ENCODE peak calls at places on chromosome 13, in four cellular contexts. One of them, this sample, is unnamed.
A peak's percentile ranks its signal among the peaks of the same experiment; 100 is the strongest.

GRCh38 chr13:110711778-110712070 is 1.8 kb upstream of the ING1 start:
- DNase-seq in HepG2: peak; percentile 39
- DNase-seq in K562: no peak
- DNase-seq in GM12878: no peak
- DNase-seq in this sample: no peak

GRCh38 chr13:102487330-102487729 is 85.5 kb upstream of the FGF14 start:
- DNase-seq in HepG2: no peak
- DNase-seq in K562: no peak
- DNase-seq in GM12878: no peak
- DNase-seq in this sample: no peak

GRCh38 chr13:114113961-114114360 is 18.5 kb downstream of the RASA3 start:
- DNase-seq in HepG2: no peak
- DNase-seq in K562: no peak
- DNase-seq in GM12878: no peak
- DNase-seq in this sample: no peak

GRCh38 chr13:114338959-114339358 is 24.7 kb downstream of the CHAMP1 start:
- DNase-seq in HepG2: no peak
- DNase-seq in K562: no peak
- DNase-seq in GM12878: no peak
- DNase-seq in this sample: no peak

GRCh38 chr13:23330356-23330755 is 103.1 kb downstream of the SACS start:
- DNase-seq in HepG2: no peak
- DNase-seq in K562: no peak
- DNase-seq in GM12878: no peak
- DNase-seq in this sample: no peak

GRCh38 chr13:46553886-46554855 is 1.2 kb downstream of the LRCH1 start:
- DNase-seq in HepG2: peak; percentile 86
- DNase-seq in K562: peak; percentile 50
- DNase-seq in GM12878: no peak
- DNase-seq in this sample: peak; percentile 48

GRCh38 chr13:30466841-30467252 is 1.1 kb upstream of the HMGB1 start:
- DNase-seq in HepG2: no peak
- DNase-seq in K562: no peak
- DNase-seq in GM12878: no peak
- DNase-seq in this sample: no peak

GRCh38 chr13:111518161-111518791 is 197.8 kb downstream of the TEX29 start:
- DNase-seq in HepG2: no peak
- DNase-seq in K562: no peak
- DNase-seq in GM12878: no peak
- DNase-seq in this sample: no peak

GRCh38 chr13:43874512-43875092 is 4.9 kb downstream of the CCDC122 start:
- DNase-seq in HepG2: no peak
- DNase-seq in K562: peak; percentile 6
- DNase-seq in GM12878: no peak
- DNase-seq in this sample: no peak

GRCh38 chr13:102286326-102286725 is 115.5 kb downstream of the FGF14 start:
- DNase-seq in HepG2: peak; percentile 53
- DNase-seq in K562: no peak
- DNase-seq in GM12878: no peak
- DNase-seq in this sample: no peak

GRCh38 chr13:33606692-33607091 is 211.3 kb upstream of the RFC3 start:
- DNase-seq in HepG2: no peak
- DNase-seq in K562: no peak
- DNase-seq in GM12878: no peak
- DNase-seq in this sample: peak; percentile 23

GRCh38 chr13:30830638-30830965 is 75.5 kb upstream of the MEDAG start:
- DNase-seq in HepG2: no peak
- DNase-seq in K562: no peak
- DNase-seq in GM12878: no peak
- DNase-seq in this sample: no peak

GRCh38 chr13:97627566-97627965 is 193.6 kb downstream of the RAP2A start:
- DNase-seq in HepG2: peak; percentile 50
- DNase-seq in K562: peak; percentile 19
- DNase-seq in GM12878: no peak
- DNase-seq in this sample: peak; percentile 26

GRCh38 chr13:62583466-62583865 is 1167.8 kb upstream of the PCDH20 start:
- DNase-seq in HepG2: no peak
- DNase-seq in K562: no peak
- DNase-seq in GM12878: no peak
- DNase-seq in this sample: no peak

GRCh38 chr13:46295531-46296464 is 84.1 kb downstream of the LRRC63 start:
- DNase-seq in HepG2: no peak
- DNase-seq in K562: no peak
- DNase-seq in GM12878: peak; percentile 28
- DNase-seq in this sample: no peak

GRCh38 chr13:96533408-96533807 is 443.5 kb downstream of the HS6ST3 start:
- DNase-seq in HepG2: no peak
- DNase-seq in K562: no peak
- DNase-seq in GM12878: no peak
- DNase-seq in this sample: no peak

GRCh38 chr13:101628900-101629299 is 176.4 kb downstream of the ITGBL1 start:
- DNase-seq in HepG2: no peak
- DNase-seq in K562: no peak
- DNase-seq in GM12878: no peak
- DNase-seq in this sample: no peak

GRCh38 chr13:110183925-110184324 is 123.0 kb downstream of the COL4A1 start:
- DNase-seq in HepG2: no peak
- DNase-seq in K562: no peak
- DNase-seq in GM12878: no peak
- DNase-seq in this sample: no peak

GRCh38 chr13:45503658-45504057 is 38.9 kb downstream of the COG3 start:
- DNase-seq in HepG2: no peak
- DNase-seq in K562: no peak
- DNase-seq in GM12878: no peak
- DNase-seq in this sample: no peak

GRCh38 chr13:93296584-93296983 is 70.0 kb downstream of the GPC6 start:
- DNase-seq in HepG2: no peak
- DNase-seq in K562: peak; percentile 24
- DNase-seq in GM12878: no peak
- DNase-seq in this sample: no peak

GRCh38 chr13:101425156-101425471 is 8.8 kb upstream of the NALCN start:
- DNase-seq in HepG2: no peak
- DNase-seq in K562: no peak
- DNase-seq in GM12878: no peak
- DNase-seq in this sample: no peak

GRCh38 chr13:109208522-109208921 is 577.9 kb downstream of the IRS2 start:
- DNase-seq in HepG2: no peak
- DNase-seq in K562: no peak
- DNase-seq in GM12878: no peak
- DNase-seq in this sample: no peak

GRCh38 chr13:83153833-83154232 is 728.4 kb downstream of the SLITRK1 start:
- DNase-seq in HepG2: no peak
- DNase-seq in K562: no peak
- DNase-seq in GM12878: no peak
- DNase-seq in this sample: no peak
- TF ChIP-seq NR2C2 in HepG2: no peak
- TF ChIP-seq NR2C2 in K562: no peak
- TF ChIP-seq NR2C2 in GM12878: no peak
- TF ChIP-seq NR2C2 in this sample: no peak

GRCh38 chr13:70370924-70371323 is 262.7 kb upstream of the KLHL1 start:
- DNase-seq in HepG2: no peak
- DNase-seq in K562: no peak
- DNase-seq in GM12878: no peak
- DNase-seq in this sample: no peak
- TF ChIP-seq USF2 in HepG2: no peak
- TF ChIP-seq USF2 in K562: no peak
- TF ChIP-seq USF2 in GM12878: no peak
- TF ChIP-seq USF2 in this sample: no peak

GRCh38 chr13:32117696-32118095 is 86.1 kb downstream of the FRY start:
- DNase-seq in HepG2: no peak
- DNase-seq in K562: no peak
- DNase-seq in GM12878: no peak
- DNase-seq in this sample: no peak
- TF ChIP-seq NR2C2 in HepG2: no peak
- TF ChIP-seq NR2C2 in K562: no peak
- TF ChIP-seq NR2C2 in GM12878: no peak
- TF ChIP-seq NR2C2 in this sample: no peak

GRCh38 chr13:80530902-80531301 is 190.0 kb upstream of the SPRY2 start:
- DNase-seq in HepG2: no peak
- DNase-seq in K562: peak; percentile 6
- DNase-seq in GM12878: no peak
- DNase-seq in this sample: no peak
- TF ChIP-seq USF2 in HepG2: no peak
- TF ChIP-seq USF2 in K562: no peak
- TF ChIP-seq USF2 in GM12878: no peak
- TF ChIP-seq USF2 in this sample: no peak

GRCh38 chr13:21225841-21226581 is 49.6 kb downstream of the MRPL57 start:
- DNase-seq in HepG2: no peak
- DNase-seq in K562: no peak
- DNase-seq in GM12878: no peak
- DNase-seq in this sample: no peak

GRCh38 chr13:21219044-21219381 is 42.6 kb downstream of the MRPL57 start:
- DNase-seq in HepG2: no peak
- DNase-seq in K562: no peak
- DNase-seq in GM12878: no peak
- DNase-seq in this sample: no peak

GRCh38 chr13:21218351-21219043 is 42.0 kb downstream of the MRPL57 start:
- DNase-seq in HepG2: no peak
- DNase-seq in K562: no peak
- DNase-seq in GM12878: peak; percentile 68
- DNase-seq in this sample: no peak

GRCh38 chr13:21225082-21225481 is 48.6 kb downstream of the MRPL57 start:
- DNase-seq in HepG2: peak; percentile 45
- DNase-seq in K562: no peak
- DNase-seq in GM12878: no peak
- DNase-seq in this sample: no peak

DNA sequence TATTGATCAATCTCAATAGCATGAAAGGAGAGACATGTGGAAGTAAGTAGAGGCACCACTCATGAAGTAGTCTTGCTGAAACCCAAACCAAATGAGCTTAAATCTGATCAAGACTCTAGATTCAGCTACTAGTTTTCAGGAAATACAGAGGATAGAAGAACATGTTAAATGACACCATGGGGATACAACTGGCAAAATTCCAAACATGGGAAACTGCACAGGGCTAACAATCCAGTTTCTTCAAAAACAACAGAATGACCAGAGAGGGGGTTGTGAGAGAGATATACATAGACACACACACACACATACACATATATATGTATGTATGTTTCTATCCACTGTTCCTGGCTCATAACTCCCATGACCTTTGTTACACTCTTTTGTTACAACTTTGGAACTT is 44.8 kb downstream of the MRPL57 start:
- DNase-seq in HepG2: no peak
- DNase-seq in K562: no peak
- DNase-seq in GM12878: no peak
- DNase-seq in this sample: no peak
- TF ChIP-seq NR2C2 in HepG2: no peak
- TF ChIP-seq NR2C2 in K562: no peak
- TF ChIP-seq NR2C2 in GM12878: no peak
- TF ChIP-seq NR2C2 in this sample: no peak

GRCh38 chr13:79709526-79709925 is 228.6 kb downstream of the NDFIP2 start:
- DNase-seq in HepG2: no peak
- DNase-seq in K562: no peak
- DNase-seq in GM12878: no peak
- DNase-seq in this sample: no peak
- TF ChIP-seq USF2 in HepG2: no peak
- TF ChIP-seq USF2 in K562: no peak
- TF ChIP-seq USF2 in GM12878: no peak
- TF ChIP-seq USF2 in this sample: no peak

GRCh38 chr13:41652735-41653361 is 195.5 kb downstream of the RGCC start:
- DNase-seq in HepG2: peak; percentile 62
- DNase-seq in K562: peak; percentile 11
- DNase-seq in GM12878: no peak
- DNase-seq in this sample: no peak
- TF ChIP-seq NR2C2 in HepG2: no peak
- TF ChIP-seq NR2C2 in K562: no peak
- TF ChIP-seq NR2C2 in GM12878: no peak
- TF ChIP-seq NR2C2 in this sample: no peak

DNA sequence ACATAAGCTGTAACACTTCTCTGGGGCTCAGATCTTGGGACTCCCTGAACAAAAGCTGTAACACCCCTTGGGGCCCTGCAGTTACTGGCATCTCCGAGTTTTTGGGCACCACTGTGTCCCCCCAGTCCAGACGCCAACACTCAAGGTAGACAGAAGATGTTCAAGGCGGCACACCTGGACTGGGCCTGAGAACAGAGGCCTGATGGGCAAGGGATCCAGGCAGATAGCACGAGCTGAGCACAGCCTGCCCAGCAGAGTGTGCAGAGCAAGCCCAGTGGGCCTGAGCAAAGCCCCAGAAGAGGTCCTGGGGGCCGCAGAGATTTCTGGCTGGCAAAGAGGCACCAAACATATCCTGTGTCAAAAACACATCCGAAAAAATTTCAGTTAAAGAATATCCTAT is 1163.3 kb upstream of the PRR20A start:
- DNase-seq in HepG2: no peak
- DNase-seq in K562: no peak
- DNase-seq in GM12878: no peak
- DNase-seq in this sample: no peak
- TF ChIP-seq USF2 in HepG2: no peak
- TF ChIP-seq USF2 in K562: no peak
- TF ChIP-seq USF2 in GM12878: no peak
- TF ChIP-seq USF2 in this sample: no peak

GRCh38 chr13:104387514-104387913 is 1321.3 kb upstream of the SLC10A2 start:
- DNase-seq in HepG2: no peak
- DNase-seq in K562: no peak
- DNase-seq in GM12878: no peak
- DNase-seq in this sample: no peak

GRCh38 chr13:104382941-104383340 is 1316.7 kb upstream of the SLC10A2 start:
- DNase-seq in HepG2: no peak
- DNase-seq in K562: no peak
- DNase-seq in GM12878: no peak
- DNase-seq in this sample: no peak

GRCh38 chr13:104389722-104390121 is 1323.5 kb upstream of the SLC10A2 start:
- DNase-seq in HepG2: peak; percentile 5
- DNase-seq in K562: no peak
- DNase-seq in GM12878: no peak
- DNase-seq in this sample: no peak

DNA sequence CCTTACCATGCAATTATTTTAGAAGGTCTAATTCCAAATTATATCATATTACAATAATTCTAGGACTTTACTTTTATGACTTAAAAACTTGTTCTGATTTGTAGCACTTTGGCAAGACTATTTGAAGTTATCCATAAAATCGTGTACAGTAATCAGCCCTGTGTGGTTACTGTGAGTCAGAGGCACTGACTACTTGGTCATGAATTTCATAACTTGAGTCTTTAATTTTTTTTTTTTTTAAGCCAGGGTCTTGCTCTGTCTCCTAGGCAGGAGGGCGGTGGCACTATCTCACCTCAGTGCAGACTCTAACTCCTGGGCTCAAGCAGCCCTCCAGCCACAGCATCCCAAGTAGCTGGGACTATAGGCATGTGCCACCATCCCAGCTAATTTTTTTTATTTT is 1319.2 kb upstream of the SLC10A2 start:
- DNase-seq in HepG2: no peak
- DNase-seq in K562: no peak
- DNase-seq in GM12878: no peak
- DNase-seq in this sample: no peak
- TF ChIP-seq NR2C2 in HepG2: no peak
- TF ChIP-seq NR2C2 in K562: no peak
- TF ChIP-seq NR2C2 in GM12878: no peak
- TF ChIP-seq NR2C2 in this sample: no peak

This sample was measured in WTC11.